ENCODE peak calls at places on chromosomes 13 and 19, in four cellular contexts. One of them, this sample, is unnamed.

GRCh38 chr13:35855531-35856019 is 275.6 kb downstream of the DCLK1 start:
- DNase-seq in breast epithelium: no peak
- DNase-seq in GM12891: no peak
- DNase-seq in A549: peak; percentile 27
- DNase-seq in this sample: peak; percentile 11

GRCh38 chr13:26605845-26606244 is 48.4 kb downstream of the WASF3 start:
- DNase-seq in A549: peak; percentile 3
- DNase-seq in breast epithelium: no peak
- DNase-seq in GM12891: no peak
- DNase-seq in this sample: no peak

GRCh38 chr19:39645800-39646411 is 9.8 kb upstream of the LGALS16 start:
- DNase-seq in breast epithelium: no peak
- DNase-seq in A549: no peak
- DNase-seq in GM12891: no peak
- DNase-seq in this sample: no peak

GRCh38 chr19:35986664-35987570 is 8.1 kb upstream of the SDHAF1 start:
- DNase-seq in A549: peak; percentile 81
- DNase-seq in breast epithelium: no peak
- DNase-seq in GM12891: no peak
- DNase-seq in this sample: no peak

GRCh38 chr13:79806821-79807220 is 325.9 kb downstream of the NDFIP2 start:
- DNase-seq in GM12891: no peak
- DNase-seq in A549: no peak
- DNase-seq in breast epithelium: no peak
- DNase-seq in this sample: no peak

GRCh38 chr19:12752056-12752781 is 628 bp downstream of the BEST2 start:
- DNase-seq in A549: no peak
- DNase-seq in breast epithelium: no peak
- DNase-seq in GM12891: no peak
- DNase-seq in this sample: no peak

GRCh38 chr19:46579286-46579944 is 21.7 kb upstream of the CALM3 start:
- DNase-seq in breast epithelium: no peak
- DNase-seq in GM12891: no peak
- DNase-seq in A549: peak; percentile 55
- DNase-seq in this sample: no peak

GRCh38 chr13:39317284-39317683 is 279.0 kb downstream of the NHLRC3 start:
- DNase-seq in breast epithelium: no peak
- DNase-seq in A549: no peak
- DNase-seq in GM12891: no peak
- DNase-seq in this sample: no peak

GRCh38 chr13:37735293-37735692 is 134.3 kb downstream of the TRPC4 start:
- DNase-seq in A549: no peak
- DNase-seq in GM12891: no peak
- DNase-seq in breast epithelium: no peak
- DNase-seq in this sample: no peak

GRCh38 chr19:33458171-33458633 is 63.4 kb downstream of the PEPD start:
- DNase-seq in A549: no peak
- DNase-seq in breast epithelium: no peak
- DNase-seq in GM12891: no peak
- DNase-seq in this sample: no peak

GRCh38 chr19:49876422-49877019 is 634 bp downstream of the AKT1S1 start:
- DNase-seq in A549: peak; percentile 82
- DNase-seq in breast epithelium: peak; percentile 99
- DNase-seq in GM12891: peak; percentile 66
- DNase-seq in this sample: peak; percentile 65

GRCh38 chr13:74930402-74931165 is 551.4 kb downstream of the TBC1D4 start:
- DNase-seq in A549: no peak
- DNase-seq in breast epithelium: no peak
- DNase-seq in GM12891: no peak
- DNase-seq in this sample: peak; percentile 5

GRCh38 chr19:5355076-5355475 is 14.5 kb upstream of the PTPRS start:
- DNase-seq in GM12891: no peak
- DNase-seq in A549: no peak
- DNase-seq in breast epithelium: no peak
- DNase-seq in this sample: no peak

GRCh38 chr19:29666634-29667389 is 1.6 kb downstream of the PLEKHF1 start:
- DNase-seq in A549: no peak
- DNase-seq in GM12891: no peak
- DNase-seq in breast epithelium: peak; percentile 62
- DNase-seq in this sample: peak; percentile 69

GRCh38 chr19:40614595-40615411 is 13.6 kb downstream of the LTBP4 start:
- DNase-seq in A549: no peak
- DNase-seq in breast epithelium: peak; percentile 75
- DNase-seq in GM12891: no peak
- DNase-seq in this sample: peak; percentile 94

GRCh38 chr13:77698211-77699058 is 948 bp downstream of the SLAIN1 start:
- DNase-seq in breast epithelium: no peak
- DNase-seq in GM12891: peak; percentile 38
- DNase-seq in A549: no peak
- DNase-seq in this sample: no peak

GRCh38 chr19:45767881-45768643 is 990 bp downstream of the SIX5 start:
- DNase-seq in A549: peak; percentile 54
- DNase-seq in breast epithelium: peak; percentile 72
- DNase-seq in GM12891: peak; percentile 64
- DNase-seq in this sample: peak; percentile 40

GRCh38 chr13:24038405-24038804 is 122.1 kb upstream of the SPATA13 start:
- DNase-seq in A549: no peak
- DNase-seq in GM12891: no peak
- DNase-seq in breast epithelium: no peak
- DNase-seq in this sample: no peak

GRCh38 chr19:51916167-51916566 is 11.1 kb upstream of the ZNF613 start:
- DNase-seq in A549: no peak
- DNase-seq in breast epithelium: no peak
- DNase-seq in GM12891: no peak
- DNase-seq in this sample: no peak

GRCh38 chr13:34941436-34941834 is 635 bp upstream of the NBEA start:
- DNase-seq in breast epithelium: no peak
- DNase-seq in GM12891: no peak
- DNase-seq in A549: peak; percentile 4
- DNase-seq in this sample: no peak

GRCh38 chr13:101869553-101869952 is 417.1 kb downstream of the ITGBL1 start:
- DNase-seq in breast epithelium: no peak
- DNase-seq in A549: no peak
- DNase-seq in GM12891: no peak
- DNase-seq in this sample: no peak

GRCh38 chr19:13050274-13050673 is 52.4 kb downstream of the LYL1 start:
- DNase-seq in breast epithelium: no peak
- DNase-seq in A549: no peak
- DNase-seq in GM12891: no peak
- DNase-seq in this sample: no peak

GRCh38 chr19:47107201-47107952 is 6.2 kb downstream of the ZC3H4 start:
- DNase-seq in GM12891: no peak
- DNase-seq in A549: no peak
- DNase-seq in breast epithelium: no peak
- DNase-seq in this sample: no peak

GRCh38 chr13:44853641-44854040 is 135.6 kb downstream of the NUFIP1 start:
- DNase-seq in A549: peak; percentile 20
- DNase-seq in GM12891: no peak
- DNase-seq in breast epithelium: peak; percentile 32
- DNase-seq in this sample: no peak

GRCh38 chr19:13842294-13843103 is 34.4 kb upstream of the NANOS3 start:
- DNase-seq in GM12891: peak; percentile 64
- DNase-seq in breast epithelium: peak; percentile 90
- DNase-seq in A549: no peak
- DNase-seq in this sample: no peak

GRCh38 chr19:16266586-16266942 is 58.1 kb upstream of the KLF2 start:
- DNase-seq in GM12891: no peak
- DNase-seq in A549: no peak
- DNase-seq in breast epithelium: no peak
- DNase-seq in this sample: no peak

GRCh38 chr19:3137139-3137538 is 1.3 kb downstream of the GNA15 start:
- DNase-seq in GM12891: no peak
- DNase-seq in A549: no peak
- DNase-seq in breast epithelium: no peak
- DNase-seq in this sample: no peak

GRCh38 chr19:21434967-21435544 is 38.1 kb downstream of the ZNF493 start:
- DNase-seq in breast epithelium: no peak
- DNase-seq in A549: no peak
- DNase-seq in GM12891: no peak
- DNase-seq in this sample: no peak

GRCh38 chr19:10915511-10916091 is 12.8 kb downstream of the YIPF2 start:
- DNase-seq in GM12891: no peak
- DNase-seq in A549: no peak
- DNase-seq in breast epithelium: no peak
- DNase-seq in this sample: peak; percentile 91

GRCh38 chr13:112722433-112723250 is 32.8 kb downstream of the ATP11A start:
- DNase-seq in A549: peak; percentile 61
- DNase-seq in GM12891: no peak
- DNase-seq in breast epithelium: no peak
- DNase-seq in this sample: peak; percentile 93

GRCh38 chr19:10419646-10420443 is 493 bp upstream of the PDE4A start:
- DNase-seq in GM12891: peak; percentile 53
- DNase-seq in breast epithelium: no peak
- DNase-seq in A549: peak; percentile 70
- DNase-seq in this sample: peak; percentile 94

GRCh38 chr13:36163303-36163702 is 32.1 kb upstream of the DCLK1 start:
- DNase-seq in breast epithelium: no peak
- DNase-seq in A549: no peak
- DNase-seq in GM12891: no peak
- DNase-seq in this sample: no peak

GRCh38 chr19:35545001-35545854 is at the start of gene TMEM147:
- DNase-seq in A549: peak; percentile 100
- DNase-seq in GM12891: peak; percentile 100
- DNase-seq in breast epithelium: peak; percentile 87
- DNase-seq in this sample: peak; percentile 100

GRCh38 chr19:15464394-15465385 is at the start of gene RASAL3:
- DNase-seq in breast epithelium: no peak
- DNase-seq in GM12891: no peak
- DNase-seq in A549: no peak
- DNase-seq in this sample: no peak

GRCh38 chr19:14023404-14024235 is 4.3 kb upstream of the RLN3 start:
- DNase-seq in GM12891: no peak
- DNase-seq in breast epithelium: no peak
- DNase-seq in A549: peak; percentile 58
- DNase-seq in this sample: peak; percentile 63

GRCh38 chr13:49457221-49457620 is 13.1 kb downstream of the SETDB2 start:
- DNase-seq in breast epithelium: no peak
- DNase-seq in GM12891: no peak
- DNase-seq in A549: no peak
- DNase-seq in this sample: no peak

GRCh38 chr19:20247016-20247683 is 80.1 kb downstream of the ZNF486 start:
- DNase-seq in breast epithelium: no peak
- DNase-seq in A549: no peak
- DNase-seq in GM12891: no peak
- DNase-seq in this sample: no peak

GRCh38 chr13:25371608-25372274 is at the start of gene ATP8A2:
- DNase-seq in breast epithelium: no peak
- DNase-seq in GM12891: no peak
- DNase-seq in A549: no peak
- DNase-seq in this sample: no peak

GRCh38 chr13:84570831-84571230 is 688.6 kb upstream of the SLITRK1 start:
- DNase-seq in breast epithelium: no peak
- DNase-seq in GM12891: no peak
- DNase-seq in A549: no peak
- DNase-seq in this sample: no peak
- TF ChIP-seq POLR2A in breast epithelium: no peak
- TF ChIP-seq POLR2A in GM12891: no peak
- TF ChIP-seq POLR2A in A549: no peak
- TF ChIP-seq POLR2A in this sample: no peak

GRCh38 chr13:98576963-98577822 is at the start of gene STK24:
- DNase-seq in breast epithelium: peak; percentile 45
- DNase-seq in A549: no peak
- DNase-seq in GM12891: peak; percentile 77
- DNase-seq in this sample: peak; percentile 73
- TF ChIP-seq POLR2A in breast epithelium: no peak
- TF ChIP-seq POLR2A in A549: peak; percentile 70
- TF ChIP-seq POLR2A in GM12891: no peak
- TF ChIP-seq POLR2A in this sample: peak; percentile 94

GRCh38 chr13:30846844-30847243 is 59.2 kb upstream of the MEDAG start:
- DNase-seq in breast epithelium: no peak
- DNase-seq in A549: no peak
- DNase-seq in GM12891: no peak
- DNase-seq in this sample: no peak

GRCh38 chr13:30846311-30846710 is 59.8 kb upstream of the MEDAG start:
- DNase-seq in GM12891: no peak
- DNase-seq in breast epithelium: no peak
- DNase-seq in A549: no peak
- DNase-seq in this sample: no peak

GRCh38 chr13:30849611-30850010 is 56.5 kb upstream of the MEDAG start:
- DNase-seq in GM12891: no peak
- DNase-seq in breast epithelium: no peak
- DNase-seq in A549: no peak
- DNase-seq in this sample: no peak

GRCh38 chr13:30848332-30849027 is 57.6 kb upstream of the MEDAG start:
- DNase-seq in GM12891: no peak
- DNase-seq in A549: no peak
- DNase-seq in breast epithelium: no peak
- DNase-seq in this sample: no peak

GRCh38 chr13:30847697-30848307 is 58.3 kb upstream of the MEDAG start:
- DNase-seq in GM12891: no peak
- DNase-seq in breast epithelium: no peak
- DNase-seq in A549: no peak
- DNase-seq in this sample: peak; percentile 58
- TF ChIP-seq POLR2A in GM12891: no peak
- TF ChIP-seq POLR2A in breast epithelium: no peak
- TF ChIP-seq POLR2A in A549: no peak
- TF ChIP-seq POLR2A in this sample: no peak

DNA sequence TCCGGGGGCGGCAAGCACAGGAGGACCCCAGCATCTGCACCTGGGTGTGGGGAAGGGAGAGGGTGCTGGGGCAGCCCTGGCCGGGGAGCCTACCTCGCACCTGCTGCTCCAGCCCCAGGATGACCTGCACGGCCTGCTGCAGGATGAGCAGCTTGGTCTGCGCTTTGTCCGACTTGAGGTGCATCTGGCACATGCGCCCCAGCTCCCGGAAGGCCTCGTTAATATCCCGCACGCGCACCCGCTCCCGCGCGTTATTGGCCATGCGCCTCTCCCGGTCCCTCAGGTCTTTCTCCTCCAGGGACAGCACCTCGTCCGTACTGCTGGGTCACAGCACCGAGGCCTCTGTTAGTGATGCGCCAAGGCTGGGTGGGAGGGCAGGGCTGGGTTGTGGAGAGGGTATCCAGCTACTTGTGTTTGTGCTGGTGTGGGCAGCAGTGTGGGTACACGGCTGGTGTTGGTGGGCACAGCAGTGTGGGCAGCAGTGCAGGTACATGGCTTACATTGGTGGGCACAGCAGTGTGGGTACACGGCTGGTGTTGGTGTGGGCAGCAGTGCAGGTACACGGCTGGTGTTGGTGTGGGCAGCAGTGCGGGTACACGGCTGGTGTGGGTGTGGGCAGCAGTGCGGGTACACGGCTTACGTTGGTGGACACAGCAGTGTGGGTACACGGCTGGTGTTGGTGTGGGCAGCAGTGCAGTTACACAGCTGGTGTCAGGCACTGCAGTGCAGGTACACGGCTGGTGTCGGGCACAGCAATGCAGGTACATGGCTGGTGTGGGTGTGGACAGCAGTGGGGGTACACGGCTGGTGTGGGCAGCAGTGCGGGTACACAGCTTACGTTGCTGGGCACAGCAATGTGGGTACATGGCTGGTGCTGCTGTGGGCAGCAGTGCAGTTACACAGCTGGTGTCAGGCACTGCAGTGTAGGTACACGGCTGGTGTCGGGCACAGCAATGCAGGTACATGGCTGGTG is 7.1 kb upstream of the UQCR11 start:
- DNase-seq in breast epithelium: no peak
- DNase-seq in GM12891: no peak
- DNase-seq in A549: no peak
- DNase-seq in this sample: no peak
- TF ChIP-seq POLR2A in breast epithelium: no peak
- TF ChIP-seq POLR2A in GM12891: no peak
- TF ChIP-seq POLR2A in A549: no peak
- TF ChIP-seq POLR2A in this sample: no peak

This sample was measured in H54.